ENCODE peak calls at places on chromosomes 11 and 22, in five cellular contexts. N is K562, K is A549, P is IMR-90, I is GM12878. J is an unnamed sample.

GRCh38 chr11:14320020-14320419 is 39.0 kb downstream of the RRAS2 start:
- DNase-seq in P (peak), K (no peak), I (peak), N (no peak), J (no peak)

GRCh38 chr11:31720225-31720624 is 90.9 kb downstream of the PAX6 start:
- DNase-seq in N (no peak), P (no peak), I (no peak), K (no peak), J (no peak)

GRCh38 chr22:26606611-26607010 is 11.2 kb downstream of the CRYBB1 start:
- DNase-seq in K (peak), P (peak), N (no peak), I (no peak), J (no peak)

GRCh38 chr11:76087749-76088148 is 118.6 kb downstream of the WNT11 start:
- DNase-seq in K (no peak), N (no peak), P (no peak), I (no peak), J (no peak)

GRCh38 chr22:45647532-45648225 is 24.0 kb upstream of the ATXN10 start:
- DNase-seq in I (no peak), N (no peak), P (no peak), K (no peak), J (no peak)

GRCh38 chr11:3803726-3804510 is 4.4 kb upstream of the PGAP2 start:
- DNase-seq in K (no peak), P (peak), N (no peak), I (no peak), J (no peak)

GRCh38 chr11:134512791-134513538 is 100.9 kb upstream of the B3GAT1 start:
- DNase-seq in I (no peak), P (no peak), N (no peak), K (no peak), J (no peak)

GRCh38 chr22:39278040-39278439 is 33.3 kb upstream of the PDGFB start:
- DNase-seq in I (no peak), N (no peak), K (no peak), P (peak), J (no peak)

GRCh38 chr11:70251583-70252285 is 18.8 kb upstream of the PPFIA1 start:
- DNase-seq in I (no peak), N (no peak), P (no peak), K (no peak), J (no peak)

GRCh38 chr11:114399903-114400221 is 449 bp downstream of the C11orf71 start:
- DNase-seq in N (peak), P (no peak), K (peak), I (peak), J (no peak)

GRCh38 chr11:67320011-67320410 is 16.7 kb downstream of the SSH3 start:
- DNase-seq in N (no peak), I (no peak), P (peak), K (no peak), J (no peak)

GRCh38 chr11:67320691-67321090 is 17.4 kb downstream of the SSH3 start:
- DNase-seq in P (no peak), K (no peak), I (no peak), N (no peak), J (no peak)

GRCh38 chr11:67317365-67318238 is 14.3 kb downstream of the SSH3 start:
- DNase-seq in K (peak), N (peak), P (peak), I (peak), J (peak)

GRCh38 chr11:67316882-67317364 is 13.6 kb downstream of the SSH3 start:
- DNase-seq in I (no peak), P (peak), N (no peak), K (peak), J (no peak)

DNA sequence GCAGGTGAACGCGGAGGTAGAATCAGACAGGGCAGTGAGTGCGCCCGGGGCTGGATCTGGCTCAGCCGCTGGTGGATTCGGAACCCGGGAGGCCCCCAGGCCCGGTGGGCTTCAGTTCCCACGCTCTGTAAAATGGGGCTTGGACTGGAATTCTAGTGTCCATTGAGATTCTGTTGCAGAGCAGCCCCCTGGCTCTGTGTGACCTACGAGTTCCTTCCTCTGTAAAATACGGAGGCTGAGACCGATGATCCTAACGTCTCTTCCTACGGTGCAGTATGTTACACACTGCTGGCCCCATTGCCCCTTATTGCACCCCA is 14.9 kb downstream of the SSH3 start:
- DNase-seq in I (no peak), P (no peak), N (peak), K (peak), J (no peak)
- TF ChIP-seq SMC3 in I (no peak), P (no peak), N (no peak), K (no peak), J (no peak)

DNA sequence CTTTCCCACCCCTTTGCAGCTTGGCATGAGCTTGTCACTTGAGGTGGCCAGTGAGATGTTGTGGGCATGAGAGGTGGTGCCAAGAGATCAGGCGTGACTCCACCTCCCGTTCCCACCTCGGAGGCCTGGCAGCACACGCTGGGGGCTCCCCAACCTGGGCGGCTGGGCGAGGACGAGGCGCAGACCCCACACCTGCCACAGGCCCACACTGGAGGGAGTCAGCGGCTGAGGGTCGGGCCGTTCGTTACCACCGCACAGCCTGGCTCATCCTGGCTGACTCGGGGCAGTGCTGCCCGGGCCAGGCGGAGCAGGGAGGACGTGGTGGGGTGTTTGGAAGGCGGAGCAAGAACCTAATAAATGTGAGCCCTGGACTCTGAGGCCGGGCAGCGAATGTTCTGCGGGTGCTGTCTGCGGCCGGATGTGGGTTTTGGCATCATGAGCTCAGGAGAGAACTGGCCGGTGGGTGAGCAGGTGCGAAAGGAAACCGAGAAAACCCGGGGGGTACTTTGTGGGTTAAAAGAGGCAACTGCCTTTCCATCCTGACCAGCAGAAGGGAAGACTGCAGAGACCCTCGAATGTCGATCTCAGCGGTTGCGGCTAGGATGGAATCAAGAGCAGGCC is 10.1 kb upstream of the IFITM3 start:
- DNase-seq in K (no peak), P (no peak), I (no peak), N (no peak), J (no peak)
- TF ChIP-seq SMC3 in K (no peak), P (no peak), I (no peak), N (no peak), J (no peak)

DNA sequence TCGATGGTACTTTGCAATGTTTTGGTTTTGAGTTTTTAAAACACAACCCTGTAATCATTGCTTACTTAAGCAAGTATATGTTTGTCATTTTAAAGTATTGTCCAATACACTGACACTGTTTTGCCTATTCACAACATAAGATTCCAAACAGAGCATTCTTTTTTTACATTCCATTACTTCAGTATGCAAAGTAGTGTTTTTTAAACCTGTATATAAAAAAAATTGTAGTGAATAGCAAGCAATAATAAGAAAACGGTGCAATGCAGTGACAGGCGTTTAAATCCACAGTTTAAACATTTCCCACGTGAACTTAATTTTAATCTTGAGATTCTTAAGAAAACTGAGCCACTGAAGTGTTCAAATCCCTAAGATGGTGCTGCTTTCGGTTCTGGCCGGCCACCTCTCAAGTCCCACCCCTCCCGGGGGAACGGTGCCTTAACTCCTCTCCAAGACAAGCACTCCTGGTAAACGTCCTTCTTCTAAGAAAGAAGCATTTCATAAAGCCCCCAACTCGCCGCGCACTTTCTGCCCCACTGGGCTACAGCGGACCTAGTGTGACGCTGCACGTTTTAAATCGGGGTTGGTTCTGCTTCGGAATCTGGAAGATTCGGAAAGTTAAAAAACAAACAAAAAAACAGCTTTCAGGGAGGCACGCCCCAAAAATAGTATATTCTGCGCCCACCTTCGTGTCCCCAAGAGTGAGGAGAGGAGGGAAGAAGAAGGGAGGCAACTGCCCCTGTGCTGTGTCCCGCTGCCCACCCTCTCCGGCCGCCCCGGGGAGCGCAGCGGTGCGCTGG is 2.9 kb downstream of the PGR start:
- DNase-seq in I (no peak), K (no peak), N (peak), P (no peak), J (no peak)
- TF ChIP-seq SMC3 in I (no peak), K (no peak), N (no peak), P (no peak), J (no peak)

DNA sequence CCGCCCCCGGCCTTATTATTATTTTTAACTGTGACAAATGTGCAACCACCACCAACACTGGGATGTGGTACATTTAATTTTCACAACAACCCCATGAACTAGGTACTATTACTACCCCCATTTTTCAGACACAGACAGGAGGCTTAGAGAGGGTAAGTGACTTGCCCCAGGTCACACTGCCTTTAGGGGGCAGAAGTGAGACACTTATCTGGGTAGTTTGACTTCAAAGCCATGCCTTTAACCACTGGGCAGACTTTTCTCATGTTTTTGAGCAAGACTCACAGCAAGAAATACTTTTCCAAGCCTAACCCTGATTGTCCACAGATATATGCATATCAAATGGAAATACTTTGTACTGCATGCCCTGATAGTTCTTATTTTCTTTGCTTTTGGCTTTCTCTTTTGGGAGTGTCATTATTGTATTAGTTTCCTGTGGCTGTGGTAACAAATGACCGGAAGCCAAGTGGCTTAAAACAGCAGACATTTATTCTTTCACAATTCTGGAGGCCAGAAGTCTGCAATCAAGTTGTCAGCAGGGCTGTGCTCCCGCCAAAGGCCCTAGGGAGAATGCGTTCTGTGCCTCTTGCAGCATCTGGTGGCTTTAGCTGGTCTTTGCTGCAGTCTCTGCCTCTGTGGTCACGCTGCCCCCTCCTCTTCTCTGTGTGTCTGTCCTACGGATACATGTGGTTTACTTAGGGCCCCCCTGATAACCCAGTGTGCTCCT is 110.8 kb downstream of the GRIK4 start:
- DNase-seq in K (no peak), N (peak), I (no peak), P (no peak), J (peak)
- TF ChIP-seq SMC3 in K (no peak), N (no peak), I (peak), P (no peak), J (peak)

GRCh38 chr11:35010656-35011055 is 94.2 kb downstream of the PDHX start:
- DNase-seq in I (no peak), P (no peak), K (no peak), N (no peak), J (no peak)

GRCh38 chr11:35013514-35014191 is 97.2 kb downstream of the PDHX start:
- DNase-seq in I (no peak), K (no peak), N (no peak), P (no peak), J (no peak)

GRCh38 chr11:35012467-35013191 is 96.2 kb downstream of the PDHX start:
- DNase-seq in I (peak), K (no peak), P (no peak), N (no peak), J (no peak)

GRCh38 chr11:35011389-35011788 is 95.0 kb downstream of the PDHX start:
- DNase-seq in I (no peak), K (no peak), N (no peak), P (peak), J (no peak)

DNA sequence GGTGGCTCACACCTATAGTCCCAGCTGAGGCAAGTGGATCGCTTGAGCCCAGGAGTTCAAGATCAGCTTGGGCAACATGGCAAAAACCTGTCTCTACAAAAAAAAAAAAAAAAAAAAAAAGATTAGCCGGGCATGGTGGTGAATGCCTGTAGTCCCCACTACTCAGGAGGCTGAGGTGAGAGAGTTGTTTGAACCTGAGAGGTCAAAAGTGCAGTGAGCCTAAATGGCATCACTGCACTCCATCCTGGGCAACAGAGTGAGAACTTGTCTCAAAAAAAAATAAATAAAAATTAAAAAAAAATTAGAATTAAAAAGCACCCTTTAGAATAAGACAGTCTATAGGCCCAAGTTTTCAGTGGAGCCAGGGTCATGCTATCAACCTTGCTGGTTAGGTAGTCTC is 95.5 kb downstream of the PDHX start:
- DNase-seq in N (no peak), K (no peak), I (no peak), P (no peak), J (no peak)
- TF ChIP-seq SMC3 in N (no peak), K (no peak), I (no peak), P (no peak), J (no peak)

GRCh38 chr11:108959124-108959761 is 294.4 kb downstream of the DDX10 start:
- DNase-seq in I (no peak), K (no peak), N (no peak), P (peak), J (peak)
- TF ChIP-seq SMC3 in I (no peak), K (no peak), N (no peak), P (no peak), J (no peak)

GRCh38 chr22:34296456-34296855 is 376.2 kb upstream of the LARGE1 start:
- DNase-seq in P (no peak), I (no peak), N (no peak), K (no peak), J (no peak)
- TF ChIP-seq SMC3 in P (no peak), I (no peak), N (no peak), K (no peak), J (no peak)

DNA sequence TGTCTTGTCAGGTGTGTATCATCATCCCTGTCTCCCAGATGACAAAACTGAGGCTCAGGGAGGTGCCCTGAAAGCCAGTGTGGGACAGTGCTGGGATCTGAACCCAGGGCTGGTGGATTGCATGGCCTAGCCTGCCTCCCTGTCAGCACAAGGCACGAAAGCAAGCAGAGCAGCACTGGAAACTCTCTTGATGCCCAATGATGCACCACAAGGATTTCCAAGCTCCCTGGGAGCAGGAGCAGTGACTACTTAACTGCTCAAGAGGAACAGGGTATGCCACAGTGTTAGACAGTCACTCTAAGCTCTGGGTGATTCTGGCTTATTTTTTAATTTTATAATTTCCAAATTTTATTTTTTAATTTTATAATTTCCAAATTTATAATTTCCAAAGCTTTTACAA is 9.0 kb downstream of the ZC3H7B start:
- DNase-seq in P (no peak), I (no peak), N (no peak), K (no peak), J (no peak)
- TF ChIP-seq SMC3 in P (no peak), I (no peak), N (no peak), K (no peak), J (no peak)

GRCh38 chr22:32660292-32660691 is 141.2 kb upstream of the TIMP3 start:
- DNase-seq in K (peak), P (peak), N (peak), I (no peak), J (peak)
- TF ChIP-seq SMC3 in K (peak), P (peak), N (peak), I (peak), J (peak)

J was measured in SK-N-SH.